ENCODE peak calls at places on chromosomes 7 and 10, in seven cellular contexts. X, L, E, D, K, T and W are unnamed samples.
A peak's percentile ranks its signal among the peaks of the same experiment; 100 is the strongest.

GRCh38 chr7:153910604-153911003 is 141.6 kb upstream of the DPP6 start:
- DNase-seq in X (no peak), L (no peak), E (no peak), D (no peak), K (no peak), T (no peak), W (no peak)

GRCh38 chr7:150633926-150634325 is 1.7 kb upstream of the GIMAP6 start:
- DNase-seq in X (no peak), L (no peak), E (no peak), D (no peak), K (no peak), T (no peak), W (no peak)

GRCh38 chr7:36653011-36653670 is 71.2 kb downstream of the AOAH start:
- DNase-seq in X (peak; percentile 79), L (no peak), E (no peak), D (no peak), K (no peak), T (no peak), W (no peak)

GRCh38 chr10:35456784-35457183 is 120.5 kb downstream of the CCNY start:
- DNase-seq in X (no peak), L (no peak), E (no peak), D (no peak), K (no peak), T (no peak), W (no peak)

GRCh38 chr7:85673881-85674280 is 487.0 kb upstream of the SEMA3D start:
- DNase-seq in X (no peak), L (no peak), E (no peak), D (no peak), K (no peak), T (no peak), W (no peak)

GRCh38 chr7:128878226-128879105 is 15.8 kb downstream of the ATP6V1F start:
- DNase-seq in X (no peak), L (no peak), E (no peak), D (no peak), K (no peak), T (peak; percentile 6), W (no peak)

GRCh38 chr7:26436996-26437547 is 145.4 kb downstream of the SNX10 start:
- DNase-seq in X (no peak), L (no peak), E (no peak), D (no peak), K (no peak), T (no peak), W (no peak)

GRCh38 chr10:124152781-124153600 is 59.6 kb upstream of the CHST15 start:
- DNase-seq in X (peak; percentile 63), L (peak; percentile 87), E (no peak), D (peak; percentile 65), K (peak; percentile 48), T (peak; percentile 31), W (peak; percentile 23)

GRCh38 chr7:106563466-106564150 is 97.3 kb downstream of the CCDC71L start:
- DNase-seq in X (peak; percentile 39), L (no peak), E (no peak), D (no peak), K (peak; percentile 12), T (no peak), W (no peak)

GRCh38 chr7:106216517-106217088 is 68.2 kb downstream of the NAMPT start:
- DNase-seq in X (peak; percentile 97), L (peak; percentile 98), E (no peak), D (no peak), K (peak; percentile 30), T (no peak), W (no peak)

GRCh38 chr10:113681533-113682470 is 2.1 kb downstream of the CASP7 start:
- DNase-seq in X (no peak), L (no peak), E (no peak), D (peak; percentile 77), K (no peak), T (no peak), W (no peak)

GRCh38 chr7:101243786-101244384 is 996 bp downstream of the FIS1 start:
- DNase-seq in X (no peak), L (no peak), E (peak; percentile 90), D (no peak), K (no peak), T (no peak), W (peak; percentile 12)

GRCh38 chr10:101351477-101351876 is 2.5 kb upstream of the BTRC start:
- DNase-seq in X (no peak), L (no peak), E (no peak), D (no peak), K (no peak), T (no peak), W (no peak)

GRCh38 chr7:2123360-2123759 is 109.4 kb downstream of the MAD1L1 start:
- DNase-seq in X (no peak), L (no peak), E (no peak), D (no peak), K (no peak), T (no peak), W (no peak)

GRCh38 chr7:37916017-37916672 is 472 bp downstream of the SFRP4 start:
- DNase-seq in X (no peak), L (no peak), E (peak; percentile 44), D (no peak), K (peak; percentile 19), T (peak; percentile 25), W (no peak)

GRCh38 chr7:37918526-37918925 is 1.9 kb upstream of the SFRP4 start:
- DNase-seq in X (no peak), L (no peak), E (no peak), D (no peak), K (no peak), T (no peak), W (no peak)

GRCh38 chr7:37915438-37915837 is 1.2 kb downstream of the SFRP4 start:
- DNase-seq in X (no peak), L (no peak), E (no peak), D (no peak), K (peak; percentile 12), T (no peak), W (no peak)

GRCh38 chr7:37920305-37920618 is 178 bp upstream of the EPDR1 start:
- DNase-seq in X (no peak), L (no peak), E (no peak), D (no peak), K (no peak), T (no peak), W (no peak)

DNA sequence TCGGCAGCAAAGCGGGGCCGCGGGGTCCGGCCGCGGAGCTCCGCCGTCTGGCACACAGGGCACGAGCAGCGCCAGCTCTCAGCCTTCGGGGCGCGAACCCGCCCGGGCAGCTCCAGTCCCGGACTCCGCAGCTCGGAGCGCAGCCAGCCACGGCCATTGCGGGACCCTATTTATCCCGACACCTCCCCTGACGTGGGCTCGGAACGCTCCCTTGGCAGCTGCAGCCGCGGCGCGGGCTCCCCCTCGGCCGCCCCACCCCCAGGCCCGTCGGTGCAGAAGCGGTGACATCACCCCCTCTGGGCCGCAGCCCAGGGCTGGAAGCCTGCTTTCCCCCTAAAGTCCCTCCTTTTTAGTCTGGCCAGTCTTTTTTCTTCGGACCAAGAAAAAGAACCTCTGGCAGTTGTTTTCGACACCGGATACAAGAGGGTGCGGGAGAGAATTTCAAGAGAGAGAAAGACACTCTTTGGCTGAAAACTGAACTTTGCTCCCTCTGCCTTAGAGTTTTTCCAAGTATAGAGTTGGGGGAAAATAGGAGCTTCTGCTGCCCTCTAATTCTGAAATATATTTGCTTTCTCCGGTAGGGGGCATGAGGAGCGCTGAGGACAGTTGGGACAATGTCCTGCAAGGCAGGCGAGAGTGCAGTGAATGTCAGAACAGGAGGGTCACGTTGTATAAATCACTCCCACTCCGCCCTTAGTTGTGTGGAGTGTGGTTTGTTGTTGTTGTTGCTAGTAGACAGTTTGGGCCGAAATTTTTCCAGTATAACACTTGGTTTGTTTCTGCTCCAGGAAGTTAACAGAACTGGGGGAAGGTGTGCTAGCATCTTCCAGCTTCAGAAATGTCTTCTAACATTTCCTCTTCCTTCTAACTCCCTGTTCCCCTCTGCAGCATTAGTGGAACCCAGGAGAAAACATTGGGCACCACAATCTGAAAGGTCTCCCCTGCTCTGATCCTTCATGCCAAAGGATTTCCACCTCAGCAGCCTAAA is at the start of gene SFRP4:
- DNase-seq in X (peak; percentile 1), L (peak; percentile 51), E (peak; percentile 56), D (no peak), K (peak; percentile 55), T (peak; percentile 57), W (no peak)
- H3K27me3 ChIP-seq in X (peaks cover 3% of the 10 kb centered on the region), L (peaks cover 22% of the 10 kb centered on the region), E (no peaks in the 10 kb centered on the region), D (peaks cover 4% of the 10 kb centered on the region), K (no peaks in the 10 kb centered on the region), T (peaks cover 62% of the 10 kb centered on the region), W (peaks cover 52% of the 10 kb centered on the region)

GRCh38 chr10:99233000-99233679 is 2.5 kb downstream of the HPSE2 start:
- DNase-seq in X (no peak), L (no peak), E (no peak), D (no peak), K (no peak), T (no peak), W (no peak)
- H3K27me3 ChIP-seq in X (peaks cover 61% of the 10 kb centered on the region), L (peaks cover 64% of the 10 kb centered on the region), E (peaks cover 63% of the 10 kb centered on the region), D (peaks cover 11% of the 10 kb centered on the region), K (peaks cover 44% of the 10 kb centered on the region), T (peaks cover 100% of the 10 kb centered on the region), W (peaks cover 79% of the 10 kb centered on the region)

GRCh38 chr10:132059760-132060508 is 5.8 kb upstream of the JAKMIP3 start:
- DNase-seq in X (no peak), L (no peak), E (no peak), D (no peak), K (no peak), T (no peak), W (no peak)

GRCh38 chr10:132061030-132061429 is 4.7 kb upstream of the JAKMIP3 start:
- DNase-seq in X (no peak), L (no peak), E (no peak), D (no peak), K (no peak), T (no peak), W (no peak)

GRCh38 chr10:132058111-132058745 is 7.5 kb upstream of the JAKMIP3 start:
- DNase-seq in X (no peak), L (no peak), E (no peak), D (no peak), K (no peak), T (no peak), W (no peak)

GRCh38 chr10:132057191-132057681 is 8.5 kb upstream of the JAKMIP3 start:
- DNase-seq in X (no peak), L (no peak), E (no peak), D (no peak), K (no peak), T (no peak), W (no peak)

GRCh38 chr10:132058793-132059759 is 6.7 kb upstream of the JAKMIP3 start:
- DNase-seq in X (no peak), L (no peak), E (no peak), D (no peak), K (no peak), T (no peak), W (peak; percentile 10)
- H3K27me3 ChIP-seq in X (peaks cover 19% of the 10 kb centered on the region), L (peaks cover 5% of the 10 kb centered on the region), E (no peaks in the 10 kb centered on the region), D (no peaks in the 10 kb centered on the region), K (no peaks in the 10 kb centered on the region), T (peaks cover 25% of the 10 kb centered on the region), W (no peaks in the 10 kb centered on the region)

DNA sequence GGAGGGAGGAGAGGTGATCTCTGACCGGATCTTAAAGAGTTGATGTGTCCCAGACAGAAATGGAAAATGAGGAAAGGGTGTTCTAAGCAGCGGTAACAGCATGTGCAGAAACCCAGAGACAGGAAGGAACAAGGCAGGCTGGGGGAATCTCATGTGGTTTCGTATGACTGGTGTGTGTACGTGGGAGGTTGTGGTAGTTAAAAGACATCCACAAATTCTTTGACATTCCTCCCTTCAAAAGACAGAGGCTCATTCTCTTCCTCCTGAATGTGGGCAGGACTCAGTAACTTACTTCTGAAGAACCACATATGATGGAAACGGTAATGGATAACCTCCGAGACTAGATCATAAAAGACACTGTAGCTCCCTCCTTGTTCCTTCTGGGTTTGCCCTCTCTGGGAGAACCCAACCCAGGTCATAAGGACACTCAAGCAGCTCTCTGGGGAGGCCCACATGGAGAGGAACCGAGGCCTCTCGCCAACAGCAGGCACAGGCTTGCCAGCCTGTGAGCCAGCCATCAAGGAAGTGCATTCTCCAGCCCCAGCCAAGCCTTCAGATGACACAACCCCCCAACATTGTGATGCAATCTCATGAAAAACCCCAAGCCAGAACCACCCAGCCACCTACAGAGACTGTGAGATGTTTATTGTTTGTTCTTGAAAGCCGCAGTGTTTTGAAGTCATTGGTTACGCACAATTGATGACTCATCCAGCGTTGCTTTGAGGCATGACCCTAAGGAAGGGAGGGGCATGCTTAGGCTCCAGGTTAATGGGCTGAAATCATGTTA is 116.0 kb downstream of the SLIT1 start:
- DNase-seq in X (no peak), L (peak; percentile 22), E (no peak), D (no peak), K (no peak), T (no peak), W (no peak)
- H3K27me3 ChIP-seq in X (peaks cover 49% of the 10 kb centered on the region), L (no peaks in the 10 kb centered on the region), E (no peaks in the 10 kb centered on the region), D (peaks cover 3% of the 10 kb centered on the region), K (no peaks in the 10 kb centered on the region), T (peaks cover 76% of the 10 kb centered on the region), W (no peaks in the 10 kb centered on the region)